ENCODE peak calls at places on chromosomes 13 and 19, in seven cellular contexts. I, J, E, P, Q, G and B are unnamed samples.
A peak's percentile ranks its signal among the peaks of the same experiment; 100 is the strongest.

GRCh38 chr19:29287061-29287460 is 74.1 kb upstream of the UQCRFS1 start:
- DNase-seq in I (no peak), J (no peak), E (peak; percentile 7), P (no peak), Q (no peak), G (no peak), B (no peak)

GRCh38 chr19:10565028-10565566 is 713 bp downstream of the KRI1 start:
- DNase-seq in I (peak; percentile 55), J (peak; percentile 43), E (peak; percentile 45), P (peak; percentile 32), Q (peak; percentile 68), G (peak; percentile 71), B (no peak)

GRCh38 chr19:15439821-15440641 is 9.7 kb downstream of the WIZ start:
- DNase-seq in I (no peak), J (no peak), E (no peak), P (no peak), Q (no peak), G (no peak), B (no peak)

GRCh38 chr19:21947775-21948174 is 63.0 kb downstream of the ZNF208 start:
- DNase-seq in I (no peak), J (peak; percentile 2), E (no peak), P (peak; percentile 3), Q (no peak), G (no peak), B (no peak)

GRCh38 chr19:4386038-4386782 is 14.1 kb downstream of the SH3GL1 start:
- DNase-seq in I (no peak), J (no peak), E (no peak), P (peak; percentile 43), Q (no peak), G (no peak), B (no peak)

GRCh38 chr13:80168089-80168850 is 172.7 kb downstream of the SPRY2 start:
- DNase-seq in I (no peak), J (peak; percentile 33), E (no peak), P (peak; percentile 29), Q (no peak), G (no peak), B (no peak)

GRCh38 chr13:78309497-78310180 is 293.7 kb downstream of the POU4F1 start:
- DNase-seq in I (no peak), J (no peak), E (no peak), P (no peak), Q (no peak), G (no peak), B (no peak)

GRCh38 chr13:99842379-99842778 is 129.2 kb downstream of the ZIC5 start:
- DNase-seq in I (no peak), J (no peak), E (no peak), P (no peak), Q (no peak), G (no peak), B (no peak)

GRCh38 chr19:2385053-2385721 is 25.1 kb downstream of the TMPRSS9 start:
- DNase-seq in I (peak; percentile 51), J (peak; percentile 58), E (peak; percentile 30), P (peak; percentile 71), Q (no peak), G (no peak), B (no peak)

GRCh38 chr13:110850840-110851239 is 64.0 kb downstream of the ANKRD10 start:
- DNase-seq in I (no peak), J (no peak), E (no peak), P (no peak), Q (no peak), G (no peak), B (no peak)

GRCh38 chr13:98842858-98843481 is 90.5 kb upstream of the SLC15A1 start:
- DNase-seq in I (peak; percentile 73), J (peak; percentile 88), E (peak; percentile 49), P (peak; percentile 76), Q (peak; percentile 68), G (no peak), B (peak; percentile 65)

GRCh38 chr19:43780706-43781525 is at the start of gene KCNN4:
- DNase-seq in I (peak; percentile 88), J (no peak), E (no peak), P (peak; percentile 63), Q (peak; percentile 72), G (no peak), B (no peak)

GRCh38 chr13:24145231-24145630 is 15.3 kb upstream of the SPATA13 start:
- DNase-seq in I (no peak), J (no peak), E (no peak), P (no peak), Q (no peak), G (no peak), B (no peak)

GRCh38 chr19:41363753-41364545 is at the start of gene B9D2:
- DNase-seq in I (peak; percentile 99), J (peak; percentile 99), E (peak; percentile 98), P (peak; percentile 98), Q (peak; percentile 98), G (peak; percentile 99), B (peak; percentile 96)

GRCh38 chr19:37077615-37077928 is 661 bp upstream of the ZNF420 start:
- DNase-seq in I (no peak), J (no peak), E (no peak), P (no peak), Q (no peak), G (no peak), B (peak; percentile 5)

GRCh38 chr19:11708457-11708856 is 30.3 kb downstream of the ZNF823 start:
- DNase-seq in I (no peak), J (no peak), E (no peak), P (no peak), Q (no peak), G (no peak), B (no peak)

GRCh38 chr13:37645181-37645580 is 46.6 kb upstream of the POSTN start:
- DNase-seq in I (no peak), J (no peak), E (no peak), P (no peak), Q (no peak), G (no peak), B (no peak)

GRCh38 chr19:16612631-16613030 is 15.4 kb downstream of the MED26 start:
- DNase-seq in I (no peak), J (peak; percentile 54), E (no peak), P (no peak), Q (no peak), G (no peak), B (no peak)

GRCh38 chr19:11286312-11286974 is 9.5 kb upstream of the TSPAN16 start:
- DNase-seq in I (no peak), J (peak; percentile 88), E (no peak), P (peak; percentile 19), Q (no peak), G (no peak), B (no peak)

DNA sequence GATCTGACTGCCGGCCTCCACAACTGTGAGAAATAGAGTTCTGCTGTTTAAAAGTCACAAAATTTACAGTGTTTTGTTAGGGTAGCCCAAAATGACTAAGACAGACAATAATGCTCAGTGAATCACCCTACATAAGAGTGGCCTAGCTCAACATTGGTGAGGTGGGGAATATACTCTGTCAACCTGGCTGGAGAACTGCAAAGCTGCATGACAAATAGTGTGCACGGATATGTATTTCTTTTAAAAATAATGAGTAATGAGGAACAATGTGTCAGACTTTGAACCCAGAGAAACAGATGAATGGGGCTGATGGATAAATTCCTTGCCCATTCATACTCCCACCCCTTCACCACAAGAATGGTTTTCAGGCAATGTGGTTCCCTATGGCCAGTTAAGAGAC is 372.4 kb downstream of the SUCLA2 start:
- DNase-seq in I (no peak), J (no peak), E (no peak), P (peak; percentile 67), Q (no peak), G (no peak), B (no peak)
- H3K4me3 ChIP-seq in I (no peak overlapping the region), J (no peak overlapping the region), E (no peak overlapping the region), P (no peak overlapping the region), Q (no peak overlapping the region), G (no peak overlapping the region), B (no peak overlapping the region)

DNA sequence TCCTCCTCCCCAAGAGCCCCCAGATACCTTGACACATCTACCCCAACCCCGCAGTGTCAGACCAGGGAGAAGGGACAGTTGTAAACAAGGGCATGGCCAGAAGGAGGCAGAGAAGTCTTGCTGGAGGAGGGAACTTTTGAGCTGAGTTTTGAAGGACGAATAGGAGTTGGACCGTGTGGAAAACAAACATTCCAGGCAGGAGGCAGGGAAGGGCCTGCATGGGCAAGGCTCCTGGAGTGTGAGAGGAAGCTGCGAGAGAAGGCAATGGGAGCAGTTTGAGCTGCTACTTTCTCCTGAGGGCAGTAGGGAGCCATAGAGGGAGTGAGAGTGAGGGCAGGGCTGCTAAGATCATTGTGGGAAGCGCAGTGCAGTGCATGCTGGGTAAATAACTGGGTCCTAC is 23.3 kb downstream of the IL12RB1 start:
- DNase-seq in I (no peak), J (no peak), E (no peak), P (no peak), Q (no peak), G (no peak), B (no peak)
- TF ChIP-seq CTCF in I (no peak), J (no peak), E (no peak), P (no peak), Q (no peak), G (no peak), B (no peak)

GRCh38 chr19:7914598-7915045 is at the start of gene TGFBR3L:
- DNase-seq in I (no peak), J (no peak), E (no peak), P (no peak), Q (no peak), G (no peak), B (no peak)
- H3K4me3 ChIP-seq in I (no peak within 1 kb of the TSS), J (no peak within 1 kb of the TSS), E (no peak within 1 kb of the TSS), P (no peak within 1 kb of the TSS), Q (no peak within 1 kb of the TSS), G (no peak within 1 kb of the TSS), B (no peak within 1 kb of the TSS)

GRCh38 chr13:29730253-29730652 is 120.2 kb downstream of the UBL3 start:
- DNase-seq in I (no peak), J (no peak), E (no peak), P (no peak), Q (no peak), G (no peak), B (no peak)
- TF ChIP-seq CTCF in I (no peak), J (peak; percentile 13), E (no peak), P (no peak), Q (no peak), G (no peak), B (no peak)

DNA sequence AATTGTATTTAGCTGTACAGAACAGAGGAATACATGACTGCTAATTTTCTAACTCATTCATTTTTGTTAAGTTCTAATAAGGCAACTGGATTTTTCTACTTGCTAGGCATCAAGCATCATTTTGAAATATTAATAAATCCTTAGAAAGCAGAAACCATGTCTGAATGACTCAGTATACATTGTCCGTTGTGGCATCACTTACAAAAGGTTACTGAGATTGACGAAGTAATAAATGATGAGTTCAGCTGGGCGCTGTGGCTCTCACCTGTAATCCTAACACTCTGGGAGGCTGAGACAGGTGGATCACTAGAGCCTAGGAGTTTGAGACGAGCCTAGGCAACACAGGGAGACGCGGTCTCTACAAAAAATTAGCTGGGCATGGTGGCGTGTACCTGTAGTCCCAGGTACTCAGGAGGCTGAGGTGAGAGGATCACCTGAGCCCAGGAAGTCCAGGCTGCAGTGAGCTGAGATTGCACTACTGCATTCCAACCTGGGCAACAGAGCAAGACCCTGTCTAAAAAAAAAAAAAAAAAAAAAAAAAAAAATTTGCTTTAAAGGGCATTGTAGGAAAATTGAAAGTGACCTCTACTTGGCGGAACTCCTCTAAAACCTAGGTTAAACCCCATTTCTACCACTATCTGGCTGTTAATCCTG is 36.6 kb downstream of the LHFPL6 start:
- DNase-seq in I (no peak), J (no peak), E (no peak), P (no peak), Q (no peak), G (no peak), B (no peak)
- H3K4me3 ChIP-seq in I (no peak overlapping the region), J (no peak overlapping the region), E (no peak overlapping the region), P (no peak overlapping the region), Q (no peak overlapping the region), G (no peak overlapping the region), B (no peak overlapping the region)